ENCODE peak calls at places on chromosomes 12 and 14, in seven cellular contexts. One of them, this sample, is unnamed. For H3K4me1, the result is how much of the 10 kb centered on the place peaks cover.

GRCh38 chr14:76919431-76919810 is 93.2 kb downstream of the LRRC74A start:
- DNase-seq in CD4-positive, CD25-positive, alpha-beta regulatory T cell: no peak
- DNase-seq in GM23248: no peak
- DNase-seq in lung: peak
- DNase-seq in Peyer's patch: no peak
- DNase-seq in breast epithelium: no peak
- DNase-seq in heart left ventricle: no peak
- DNase-seq in this sample: no peak

GRCh38 chr12:52181757-52182156 is 10.1 kb downstream of the KRT80 start:
- DNase-seq in CD4-positive, CD25-positive, alpha-beta regulatory T cell: no peak
- DNase-seq in GM23248: peak
- DNase-seq in lung: no peak
- DNase-seq in Peyer's patch: no peak
- DNase-seq in breast epithelium: no peak
- DNase-seq in heart left ventricle: peak
- DNase-seq in this sample: no peak

GRCh38 chr14:77554816-77555599 is 56.4 kb upstream of the ISM2 start:
- DNase-seq in CD4-positive, CD25-positive, alpha-beta regulatory T cell: no peak
- DNase-seq in GM23248: no peak
- DNase-seq in lung: no peak
- DNase-seq in Peyer's patch: no peak
- DNase-seq in breast epithelium: no peak
- DNase-seq in heart left ventricle: no peak
- DNase-seq in this sample: no peak

GRCh38 chr14:54652188-54652889 is 85.4 kb downstream of the SAMD4A start:
- DNase-seq in CD4-positive, CD25-positive, alpha-beta regulatory T cell: no peak
- DNase-seq in GM23248: peak
- DNase-seq in lung: peak
- DNase-seq in Peyer's patch: peak
- DNase-seq in breast epithelium: peak
- DNase-seq in heart left ventricle: peak
- DNase-seq in this sample: peak

GRCh38 chr12:52521175-52521574 is 981 bp upstream of the KRT5 start:
- DNase-seq in CD4-positive, CD25-positive, alpha-beta regulatory T cell: no peak
- DNase-seq in GM23248: no peak
- DNase-seq in lung: peak
- DNase-seq in Peyer's patch: peak
- DNase-seq in breast epithelium: peak
- DNase-seq in heart left ventricle: no peak
- DNase-seq in this sample: no peak

GRCh38 chr14:74141703-74142102 is 56.9 kb downstream of the LIN52 start:
- DNase-seq in CD4-positive, CD25-positive, alpha-beta regulatory T cell: no peak
- DNase-seq in GM23248: peak
- DNase-seq in lung: peak
- DNase-seq in Peyer's patch: peak
- DNase-seq in breast epithelium: no peak
- DNase-seq in heart left ventricle: no peak
- DNase-seq in this sample: no peak

GRCh38 chr12:9940370-9940769 is 8.2 kb upstream of the CLEC2A start:
- DNase-seq in CD4-positive, CD25-positive, alpha-beta regulatory T cell: no peak
- DNase-seq in GM23248: peak
- DNase-seq in lung: no peak
- DNase-seq in Peyer's patch: no peak
- DNase-seq in breast epithelium: no peak
- DNase-seq in heart left ventricle: no peak
- DNase-seq in this sample: no peak

GRCh38 chr14:59343585-59343984 is 121.6 kb downstream of the GPR135 start:
- DNase-seq in CD4-positive, CD25-positive, alpha-beta regulatory T cell: no peak
- DNase-seq in GM23248: no peak
- DNase-seq in lung: no peak
- DNase-seq in Peyer's patch: no peak
- DNase-seq in breast epithelium: peak
- DNase-seq in heart left ventricle: no peak
- DNase-seq in this sample: peak

GRCh38 chr12:82176761-82177490 is 181.3 kb downstream of the CCDC59 start:
- DNase-seq in CD4-positive, CD25-positive, alpha-beta regulatory T cell: no peak
- DNase-seq in GM23248: no peak
- DNase-seq in lung: no peak
- DNase-seq in Peyer's patch: no peak
- DNase-seq in breast epithelium: no peak
- DNase-seq in heart left ventricle: no peak
- DNase-seq in this sample: no peak

DNA sequence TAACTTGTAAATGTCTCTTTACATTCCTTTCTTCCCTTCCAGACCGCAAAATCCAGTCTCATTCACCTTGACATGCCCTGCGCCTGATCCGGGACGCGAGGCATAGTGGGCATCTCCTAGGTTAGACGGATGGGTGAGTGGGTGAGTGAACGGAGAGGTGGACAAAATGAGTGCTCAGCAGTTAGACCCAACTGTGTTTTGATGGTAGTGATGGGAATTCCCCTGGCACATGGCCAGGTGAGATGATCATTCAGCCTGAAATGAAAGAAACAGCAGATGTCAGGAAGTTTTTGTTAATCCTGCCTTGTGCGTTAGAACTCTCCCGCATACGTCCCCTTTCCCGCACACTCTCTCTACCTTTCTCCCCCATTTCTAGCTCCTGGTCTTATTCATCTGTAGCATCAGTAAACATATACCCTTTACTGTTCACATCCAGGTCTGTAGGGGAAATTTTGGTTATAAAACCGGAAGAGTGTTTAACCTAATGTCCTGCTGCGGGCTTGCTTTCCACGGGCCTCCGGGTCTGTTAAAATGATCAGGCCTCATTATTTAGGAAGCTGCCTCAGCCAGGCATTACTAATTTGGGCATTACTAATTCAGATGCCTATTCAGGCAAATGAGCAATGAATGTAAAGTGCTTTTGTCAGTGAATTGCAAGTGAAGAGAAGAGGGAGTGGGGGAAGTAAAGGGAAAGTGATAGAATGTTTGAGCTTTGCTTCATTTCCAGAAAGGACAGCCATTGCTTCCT is 172.8 kb downstream of the ETV6 start:
- DNase-seq in CD4-positive, CD25-positive, alpha-beta regulatory T cell: no peak
- DNase-seq in GM23248: peak
- DNase-seq in lung: no peak
- DNase-seq in Peyer's patch: peak
- DNase-seq in breast epithelium: no peak
- DNase-seq in heart left ventricle: no peak
- DNase-seq in this sample: no peak
- H3K4me3 ChIP-seq in CD4-positive, CD25-positive, alpha-beta regulatory T cell: peak
- H3K4me3 ChIP-seq in GM23248: peak
- H3K4me3 ChIP-seq in lung: no peak
- H3K4me3 ChIP-seq in Peyer's patch: no peak
- H3K4me3 ChIP-seq in breast epithelium: no peak
- H3K4me3 ChIP-seq in heart left ventricle: no peak
- H3K4me3 ChIP-seq in this sample: no peak

DNA sequence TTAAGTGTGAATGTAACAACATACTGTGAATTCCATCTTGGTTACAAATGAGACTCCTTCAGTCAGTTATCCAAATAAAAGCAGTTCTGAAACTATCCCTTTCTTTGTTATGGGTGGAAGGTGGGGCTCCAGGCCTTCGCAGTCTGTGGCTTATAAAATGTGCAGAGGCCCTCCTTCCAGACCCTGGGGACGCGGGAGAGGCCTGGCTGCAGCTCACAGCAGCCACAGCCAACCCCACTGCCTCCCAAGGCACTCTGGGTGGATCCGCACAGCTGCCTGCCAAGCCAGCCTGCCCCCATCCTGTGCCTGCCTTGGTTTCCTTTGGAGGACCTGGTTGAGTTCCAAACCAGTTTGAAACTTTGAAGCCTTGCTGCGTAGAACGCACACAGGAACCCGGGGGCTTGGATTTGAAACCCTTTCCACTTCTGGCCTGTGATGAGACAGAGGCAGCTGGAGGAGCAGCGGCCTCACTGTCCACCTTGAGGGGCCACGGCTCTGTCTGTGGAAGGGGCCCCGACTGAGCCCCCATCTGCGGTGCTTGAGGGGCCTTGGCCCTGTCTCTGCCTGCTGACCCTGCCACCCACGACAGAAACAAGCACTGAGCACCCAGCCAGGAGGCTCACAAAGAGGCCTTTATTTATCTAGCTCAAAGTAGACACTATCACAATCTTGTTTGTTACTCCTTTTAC is 30.4 kb downstream of the CCNK start:
- DNase-seq in CD4-positive, CD25-positive, alpha-beta regulatory T cell: no peak
- DNase-seq in GM23248: peak
- DNase-seq in lung: no peak
- DNase-seq in Peyer's patch: peak
- DNase-seq in breast epithelium: peak
- DNase-seq in heart left ventricle: peak
- DNase-seq in this sample: peak
- H3K27ac ChIP-seq in CD4-positive, CD25-positive, alpha-beta regulatory T cell: no peak
- H3K27ac ChIP-seq in GM23248: peak
- H3K27ac ChIP-seq in lung: no peak
- H3K27ac ChIP-seq in Peyer's patch: no peak
- H3K27ac ChIP-seq in breast epithelium: peak
- H3K27ac ChIP-seq in heart left ventricle: peak
- H3K27ac ChIP-seq in this sample: no peak

GRCh38 chr14:95531473-95531872 is 3.4 kb upstream of the GLRX5 start:
- DNase-seq in CD4-positive, CD25-positive, alpha-beta regulatory T cell: no peak
- DNase-seq in GM23248: peak
- DNase-seq in lung: no peak
- DNase-seq in Peyer's patch: peak
- DNase-seq in breast epithelium: no peak
- DNase-seq in heart left ventricle: no peak
- DNase-seq in this sample: no peak

GRCh38 chr14:95534299-95535225 is at the start of gene GLRX5:
- DNase-seq in CD4-positive, CD25-positive, alpha-beta regulatory T cell: peak
- DNase-seq in GM23248: peak
- DNase-seq in lung: peak
- DNase-seq in Peyer's patch: peak
- DNase-seq in breast epithelium: peak
- DNase-seq in heart left ventricle: peak
- DNase-seq in this sample: peak

GRCh38 chr14:95533822-95534221 is 1.0 kb upstream of the GLRX5 start:
- DNase-seq in CD4-positive, CD25-positive, alpha-beta regulatory T cell: no peak
- DNase-seq in GM23248: peak
- DNase-seq in lung: no peak
- DNase-seq in Peyer's patch: no peak
- DNase-seq in breast epithelium: peak
- DNase-seq in heart left ventricle: no peak
- DNase-seq in this sample: no peak

GRCh38 chr14:95535226-95536021 is 574 bp downstream of the GLRX5 start:
- DNase-seq in CD4-positive, CD25-positive, alpha-beta regulatory T cell: no peak
- DNase-seq in GM23248: peak
- DNase-seq in lung: no peak
- DNase-seq in Peyer's patch: peak
- DNase-seq in breast epithelium: peak
- DNase-seq in heart left ventricle: no peak
- DNase-seq in this sample: no peak

DNA sequence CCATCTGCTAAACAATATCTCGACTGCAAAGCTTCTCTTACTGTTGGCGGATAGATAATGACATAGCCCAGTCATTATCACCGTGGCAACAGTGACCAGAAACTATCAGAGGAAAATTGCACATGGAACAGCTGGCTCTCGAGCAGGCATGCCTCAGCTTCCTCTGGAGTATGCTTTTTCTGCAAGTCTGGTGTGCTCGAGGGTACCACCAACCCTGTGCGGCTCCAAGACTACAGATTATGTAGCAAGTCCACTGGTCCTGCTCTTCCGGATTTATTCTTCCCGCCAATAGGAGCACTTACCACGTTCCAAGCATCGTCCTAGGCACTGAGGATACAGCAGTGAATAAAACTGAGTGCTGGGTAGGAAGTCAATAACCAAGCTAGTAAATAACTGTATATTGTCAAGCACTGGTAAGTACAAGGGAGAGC is 1.4 kb upstream of the GLRX5 start:
- DNase-seq in CD4-positive, CD25-positive, alpha-beta regulatory T cell: no peak
- DNase-seq in GM23248: peak
- DNase-seq in lung: no peak
- DNase-seq in Peyer's patch: peak
- DNase-seq in breast epithelium: peak
- DNase-seq in heart left ventricle: no peak
- DNase-seq in this sample: no peak
- H3K4me1 ChIP-seq in CD4-positive, CD25-positive, alpha-beta regulatory T cell: half or more
- H3K4me1 ChIP-seq in GM23248: half or more
- H3K4me1 ChIP-seq in lung: under half
- H3K4me1 ChIP-seq in Peyer's patch: under half
- H3K4me1 ChIP-seq in breast epithelium: under half
- H3K4me1 ChIP-seq in heart left ventricle: under half
- H3K4me1 ChIP-seq in this sample: under half

GRCh38 chr14:24329736-24330135 is 5.1 kb downstream of the ADCY4 start:
- DNase-seq in CD4-positive, CD25-positive, alpha-beta regulatory T cell: no peak
- DNase-seq in GM23248: peak
- DNase-seq in lung: peak
- DNase-seq in Peyer's patch: peak
- DNase-seq in breast epithelium: peak
- DNase-seq in heart left ventricle: peak
- DNase-seq in this sample: peak

GRCh38 chr14:24330973-24331674 is 3.7 kb downstream of the ADCY4 start:
- DNase-seq in CD4-positive, CD25-positive, alpha-beta regulatory T cell: no peak
- DNase-seq in GM23248: no peak
- DNase-seq in lung: no peak
- DNase-seq in Peyer's patch: no peak
- DNase-seq in breast epithelium: no peak
- DNase-seq in heart left ventricle: no peak
- DNase-seq in this sample: peak

GRCh38 chr14:24331731-24332093 is 3.2 kb downstream of the ADCY4 start:
- DNase-seq in CD4-positive, CD25-positive, alpha-beta regulatory T cell: no peak
- DNase-seq in GM23248: no peak
- DNase-seq in lung: no peak
- DNase-seq in Peyer's patch: no peak
- DNase-seq in breast epithelium: no peak
- DNase-seq in heart left ventricle: no peak
- DNase-seq in this sample: no peak

GRCh38 chr14:24334431-24335271 is at the start of gene ADCY4:
- DNase-seq in CD4-positive, CD25-positive, alpha-beta regulatory T cell: peak
- DNase-seq in GM23248: peak
- DNase-seq in lung: no peak
- DNase-seq in Peyer's patch: no peak
- DNase-seq in breast epithelium: no peak
- DNase-seq in heart left ventricle: peak
- DNase-seq in this sample: peak

DNA sequence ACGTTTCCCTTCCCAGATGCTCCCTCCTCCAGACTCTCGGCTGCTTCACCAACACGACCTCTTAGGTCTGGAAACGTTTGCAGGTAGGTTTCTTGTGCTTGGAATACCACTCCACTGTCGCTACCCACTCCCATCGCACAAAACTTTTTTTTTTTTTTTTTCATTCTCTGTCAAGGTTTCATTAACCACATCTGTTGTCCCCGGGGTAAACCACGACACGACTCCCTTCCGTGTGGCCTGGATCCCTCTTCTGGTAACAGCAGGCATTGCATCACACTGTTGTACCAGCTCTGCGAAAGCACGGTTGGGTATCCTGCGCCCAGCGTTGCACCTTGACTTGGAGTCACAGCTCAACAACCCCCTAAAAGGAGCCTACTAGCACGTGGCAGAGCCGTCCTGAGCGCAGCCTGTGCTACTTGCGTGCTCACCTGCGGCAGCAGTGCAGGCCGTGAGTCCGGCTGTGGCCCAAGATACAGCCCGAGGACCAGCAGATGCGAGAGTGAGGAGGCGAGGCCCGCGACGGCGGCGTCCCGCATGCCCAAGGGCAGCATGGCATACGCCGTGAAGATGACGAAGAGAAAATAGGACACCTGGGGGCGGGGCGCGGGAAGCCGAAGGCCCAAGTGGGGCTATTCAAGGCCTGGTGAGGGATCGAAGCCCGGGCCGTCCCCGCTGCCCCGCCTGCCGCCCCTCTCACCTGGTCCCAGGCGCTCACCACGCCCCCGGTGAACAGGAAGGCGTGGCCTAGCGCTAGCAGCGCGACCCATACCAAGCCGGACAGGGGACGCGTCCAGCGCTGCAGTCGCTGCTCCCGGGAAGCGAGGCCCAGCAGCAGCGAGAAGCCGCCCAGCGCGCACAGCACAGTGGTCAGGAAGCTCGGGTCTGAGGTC is 2.5 kb downstream of the ADCY4 start:
- DNase-seq in CD4-positive, CD25-positive, alpha-beta regulatory T cell: peak
- DNase-seq in GM23248: peak
- DNase-seq in lung: peak
- DNase-seq in Peyer's patch: peak
- DNase-seq in breast epithelium: peak
- DNase-seq in heart left ventricle: no peak
- DNase-seq in this sample: peak
- H3K4me3 ChIP-seq in CD4-positive, CD25-positive, alpha-beta regulatory T cell: peak
- H3K4me3 ChIP-seq in GM23248: no peak
- H3K4me3 ChIP-seq in lung: no peak
- H3K4me3 ChIP-seq in Peyer's patch: peak
- H3K4me3 ChIP-seq in breast epithelium: peak
- H3K4me3 ChIP-seq in heart left ventricle: peak
- H3K4me3 ChIP-seq in this sample: no peak